ENCODE peak calls at places on chromosome 4, in five cellular contexts. X is left colon; E is amygdala; M is SK-N-SH; A is activated CD8-positive, alpha-beta memory T cell treated with anti-CD3 and anti-CD28 coated beads for 48 hours. S is an unnamed sample.

GRCh38 chr4:1084796-1085403 is 28.5 kb downstream of the RNF212 start:
- DNase-seq in E (no peak), X (no peak), A (no peak), M (no peak), S (no peak)

GRCh38 chr4:82371398-82371972 is 2.3 kb downstream of the HNRNPD start:
- DNase-seq in E (no peak), X (no peak), M (peak), A (no peak), S (peak)

GRCh38 chr4:138039010-138039409 is 203.1 kb downstream of the SLC7A11 start:
- DNase-seq in X (no peak), M (no peak), E (no peak), A (no peak), S (no peak)

GRCh38 chr4:139692300-139693012 is 26.8 kb downstream of the MGST2 start:
- DNase-seq in M (peak), E (no peak), X (no peak), A (no peak), S (peak)

GRCh38 chr4:143337600-143338287 is 1.1 kb downstream of the GAB1 start:
- DNase-seq in A (no peak), X (peak), M (peak), E (peak), S (peak)

GRCh38 chr4:590313-590841 is 14.3 kb upstream of the TMEM271 start:
- DNase-seq in M (no peak), X (no peak), A (no peak), E (no peak), S (no peak)

GRCh38 chr4:157220026-157220881 is at the start of gene GRIA2:
- DNase-seq in E (peak), A (no peak), M (peak), X (peak), S (peak)

GRCh38 chr4:145804134-145804533 is 124.2 kb downstream of the C4orf51 start:
- DNase-seq in X (no peak), M (no peak), E (no peak), A (no peak), S (no peak)

GRCh38 chr4:160685729-160686128 is 1478.1 kb downstream of the FSTL5 start:
- DNase-seq in X (no peak), A (no peak), E (no peak), M (no peak), S (no peak)

GRCh38 chr4:110671679-110672078 is 48.8 kb upstream of the PITX2 start:
- DNase-seq in A (no peak), E (no peak), X (no peak), M (no peak), S (no peak)

GRCh38 chr4:64967286-64967685 is 558.0 kb upstream of the TECRL start:
- DNase-seq in E (no peak), M (no peak), X (no peak), A (no peak), S (no peak)

GRCh38 chr4:113020966-113021365 is 28.5 kb upstream of the ANK2 start:
- DNase-seq in A (no peak), M (no peak), E (no peak), X (no peak), S (no peak)

GRCh38 chr4:48699470-48699869 is 80.6 kb downstream of the FRYL start:
- DNase-seq in M (no peak), X (no peak), E (no peak), A (no peak), S (no peak)

GRCh38 chr4:158809611-158810486 is 41.0 kb downstream of the FNIP2 start:
- DNase-seq in X (no peak), M (no peak), A (no peak), E (no peak), S (peak)

GRCh38 chr4:128288689-128289106 is 1.1 kb upstream of the PGRMC2 start:
- DNase-seq in X (peak), E (no peak), A (no peak), M (no peak), S (peak)

GRCh38 chr4:99998062-99998880 is 48.2 kb upstream of the H2AZ1 start:
- DNase-seq in M (peak), A (no peak), X (no peak), E (no peak), S (peak)

GRCh38 chr4:22607382-22607781 is 85.4 kb upstream of the GBA3 start:
- DNase-seq in E (peak), X (peak), M (peak), A (no peak), S (peak)

GRCh38 chr4:37389967-37390580 is 145.5 kb downstream of the NWD2 start:
- DNase-seq in A (no peak), E (no peak), X (peak), M (peak), S (peak)

S was measured in NB4.